ENCODE peak calls at places on chromosomes 3 and 15, in seven cellular contexts. One of them, this sample, is unnamed. For H3K4me1, the result is how much of the 10 kb centered on the place peaks cover.

GRCh38 chr3:4841783-4842440 is 137.3 kb upstream of the BHLHE40 start:
- DNase-seq in suprapubic skin: no peak
- DNase-seq in neural progenitor cell: no peak
- DNase-seq in CD8-positive, alpha-beta memory T cell: no peak
- DNase-seq in heart right ventricle: no peak
- DNase-seq in CD8-positive, alpha-beta T cell: no peak
- DNase-seq in uterus: no peak
- DNase-seq in this sample: no peak

GRCh38 chr3:136008732-136009456 is 43.4 kb downstream of the PPP2R3A start:
- DNase-seq in neural progenitor cell: no peak
- DNase-seq in CD8-positive, alpha-beta memory T cell: no peak
- DNase-seq in uterus: no peak
- DNase-seq in heart right ventricle: no peak
- DNase-seq in suprapubic skin: no peak
- DNase-seq in CD8-positive, alpha-beta T cell: no peak
- DNase-seq in this sample: no peak

GRCh38 chr3:57093489-57093888 is 33.0 kb downstream of the SPATA12 start:
- DNase-seq in heart right ventricle: no peak
- DNase-seq in CD8-positive, alpha-beta memory T cell: no peak
- DNase-seq in neural progenitor cell: no peak
- DNase-seq in suprapubic skin: no peak
- DNase-seq in CD8-positive, alpha-beta T cell: no peak
- DNase-seq in uterus: no peak
- DNase-seq in this sample: no peak

GRCh38 chr3:183265713-183266417 is 12.8 kb downstream of the B3GNT5 start:
- DNase-seq in uterus: no peak
- DNase-seq in heart right ventricle: no peak
- DNase-seq in suprapubic skin: no peak
- DNase-seq in neural progenitor cell: peak
- DNase-seq in CD8-positive, alpha-beta memory T cell: no peak
- DNase-seq in CD8-positive, alpha-beta T cell: no peak
- DNase-seq in this sample: no peak

GRCh38 chr3:57031622-57032541 is 28.6 kb upstream of the SPATA12 start:
- DNase-seq in uterus: no peak
- DNase-seq in heart right ventricle: no peak
- DNase-seq in suprapubic skin: no peak
- DNase-seq in neural progenitor cell: no peak
- DNase-seq in CD8-positive, alpha-beta memory T cell: no peak
- DNase-seq in CD8-positive, alpha-beta T cell: no peak
- DNase-seq in this sample: no peak

GRCh38 chr3:18111702-18112311 is 313.3 kb downstream of the SATB1 start:
- DNase-seq in suprapubic skin: no peak
- DNase-seq in neural progenitor cell: peak
- DNase-seq in uterus: no peak
- DNase-seq in heart right ventricle: no peak
- DNase-seq in CD8-positive, alpha-beta memory T cell: no peak
- DNase-seq in CD8-positive, alpha-beta T cell: no peak
- DNase-seq in this sample: no peak

GRCh38 chr3:172354931-172355499 is 93.2 kb downstream of the GHSR start:
- DNase-seq in CD8-positive, alpha-beta T cell: no peak
- DNase-seq in suprapubic skin: no peak
- DNase-seq in neural progenitor cell: no peak
- DNase-seq in uterus: no peak
- DNase-seq in CD8-positive, alpha-beta memory T cell: no peak
- DNase-seq in heart right ventricle: no peak
- DNase-seq in this sample: no peak

GRCh38 chr3:123392871-123393620 is 55.8 kb downstream of the ADCY5 start:
- DNase-seq in uterus: no peak
- DNase-seq in CD8-positive, alpha-beta T cell: no peak
- DNase-seq in suprapubic skin: no peak
- DNase-seq in CD8-positive, alpha-beta memory T cell: no peak
- DNase-seq in heart right ventricle: no peak
- DNase-seq in neural progenitor cell: no peak
- DNase-seq in this sample: no peak

GRCh38 chr15:66138096-66138783 is 115.3 kb downstream of the MEGF11 start:
- DNase-seq in uterus: peak
- DNase-seq in suprapubic skin: no peak
- DNase-seq in CD8-positive, alpha-beta T cell: no peak
- DNase-seq in neural progenitor cell: no peak
- DNase-seq in CD8-positive, alpha-beta memory T cell: no peak
- DNase-seq in heart right ventricle: peak
- DNase-seq in this sample: no peak

GRCh38 chr3:30294241-30294667 is 312.1 kb upstream of the TGFBR2 start:
- DNase-seq in uterus: no peak
- DNase-seq in heart right ventricle: no peak
- DNase-seq in suprapubic skin: no peak
- DNase-seq in CD8-positive, alpha-beta T cell: no peak
- DNase-seq in CD8-positive, alpha-beta memory T cell: no peak
- DNase-seq in neural progenitor cell: peak
- DNase-seq in this sample: peak

GRCh38 chr3:147397155-147397888 is 9.0 kb downstream of the ZIC4 start:
- DNase-seq in CD8-positive, alpha-beta memory T cell: no peak
- DNase-seq in heart right ventricle: no peak
- DNase-seq in CD8-positive, alpha-beta T cell: no peak
- DNase-seq in suprapubic skin: no peak
- DNase-seq in uterus: no peak
- DNase-seq in neural progenitor cell: peak
- DNase-seq in this sample: no peak

GRCh38 chr3:138513073-138513843 is 78.8 kb downstream of the ESYT3 start:
- DNase-seq in CD8-positive, alpha-beta memory T cell: no peak
- DNase-seq in heart right ventricle: no peak
- DNase-seq in neural progenitor cell: no peak
- DNase-seq in uterus: no peak
- DNase-seq in suprapubic skin: no peak
- DNase-seq in CD8-positive, alpha-beta T cell: no peak
- DNase-seq in this sample: no peak

GRCh38 chr3:158313344-158313927 is 203.5 kb downstream of the RSRC1 start:
- DNase-seq in heart right ventricle: no peak
- DNase-seq in CD8-positive, alpha-beta memory T cell: no peak
- DNase-seq in suprapubic skin: no peak
- DNase-seq in uterus: no peak
- DNase-seq in CD8-positive, alpha-beta T cell: no peak
- DNase-seq in neural progenitor cell: peak
- DNase-seq in this sample: no peak

GRCh38 chr15:40364259-40364658 is 6.2 kb downstream of the DISP2 start:
- DNase-seq in neural progenitor cell: no peak
- DNase-seq in CD8-positive, alpha-beta T cell: no peak
- DNase-seq in heart right ventricle: no peak
- DNase-seq in suprapubic skin: no peak
- DNase-seq in uterus: no peak
- DNase-seq in CD8-positive, alpha-beta memory T cell: no peak
- DNase-seq in this sample: no peak

GRCh38 chr15:59436774-59437472 is 1.1 kb upstream of the FAM81A start:
- DNase-seq in heart right ventricle: peak
- DNase-seq in CD8-positive, alpha-beta T cell: no peak
- DNase-seq in neural progenitor cell: peak
- DNase-seq in suprapubic skin: no peak
- DNase-seq in CD8-positive, alpha-beta memory T cell: no peak
- DNase-seq in uterus: no peak
- DNase-seq in this sample: no peak

GRCh38 chr3:141507392-141508066 is 20.7 kb downstream of the RASA2 start:
- DNase-seq in neural progenitor cell: no peak
- DNase-seq in CD8-positive, alpha-beta memory T cell: no peak
- DNase-seq in CD8-positive, alpha-beta T cell: no peak
- DNase-seq in suprapubic skin: no peak
- DNase-seq in uterus: no peak
- DNase-seq in heart right ventricle: no peak
- DNase-seq in this sample: no peak
- H3K4me1 ChIP-seq in neural progenitor cell: under half
- H3K4me1 ChIP-seq in CD8-positive, alpha-beta memory T cell: half or more
- H3K4me1 ChIP-seq in CD8-positive, alpha-beta T cell: half or more
- H3K4me1 ChIP-seq in suprapubic skin: under half
- H3K4me1 ChIP-seq in uterus: under half
- H3K4me1 ChIP-seq in heart right ventricle: under half
- H3K4me1 ChIP-seq in this sample: under half

GRCh38 chr15:88742161-88742560 is 61.1 kb upstream of the ACAN start:
- DNase-seq in suprapubic skin: no peak
- DNase-seq in heart right ventricle: no peak
- DNase-seq in CD8-positive, alpha-beta memory T cell: no peak
- DNase-seq in uterus: no peak
- DNase-seq in neural progenitor cell: no peak
- DNase-seq in CD8-positive, alpha-beta T cell: no peak
- DNase-seq in this sample: no peak
- H3K4me1 ChIP-seq in suprapubic skin: under half
- H3K4me1 ChIP-seq in heart right ventricle: under half
- H3K4me1 ChIP-seq in CD8-positive, alpha-beta memory T cell: under half
- H3K4me1 ChIP-seq in uterus: under half
- H3K4me1 ChIP-seq in neural progenitor cell: under half
- H3K4me1 ChIP-seq in CD8-positive, alpha-beta T cell: under half
- H3K4me1 ChIP-seq in this sample: under half

GRCh38 chr15:98714906-98715305 is 66.6 kb downstream of the IGF1R start:
- DNase-seq in CD8-positive, alpha-beta T cell: no peak
- DNase-seq in neural progenitor cell: no peak
- DNase-seq in suprapubic skin: no peak
- DNase-seq in heart right ventricle: peak
- DNase-seq in CD8-positive, alpha-beta memory T cell: no peak
- DNase-seq in uterus: no peak
- DNase-seq in this sample: no peak

GRCh38 chr15:98717942-98718341 is 69.6 kb downstream of the IGF1R start:
- DNase-seq in neural progenitor cell: no peak
- DNase-seq in CD8-positive, alpha-beta memory T cell: no peak
- DNase-seq in suprapubic skin: no peak
- DNase-seq in CD8-positive, alpha-beta T cell: no peak
- DNase-seq in uterus: no peak
- DNase-seq in heart right ventricle: no peak
- DNase-seq in this sample: no peak

GRCh38 chr15:98713585-98714001 is 65.3 kb downstream of the IGF1R start:
- DNase-seq in heart right ventricle: no peak
- DNase-seq in uterus: no peak
- DNase-seq in neural progenitor cell: no peak
- DNase-seq in CD8-positive, alpha-beta memory T cell: peak
- DNase-seq in suprapubic skin: no peak
- DNase-seq in CD8-positive, alpha-beta T cell: no peak
- DNase-seq in this sample: no peak

GRCh38 chr15:98715401-98715800 is 67.1 kb downstream of the IGF1R start:
- DNase-seq in heart right ventricle: no peak
- DNase-seq in uterus: no peak
- DNase-seq in neural progenitor cell: no peak
- DNase-seq in CD8-positive, alpha-beta memory T cell: no peak
- DNase-seq in CD8-positive, alpha-beta T cell: no peak
- DNase-seq in suprapubic skin: no peak
- DNase-seq in this sample: no peak

DNA sequence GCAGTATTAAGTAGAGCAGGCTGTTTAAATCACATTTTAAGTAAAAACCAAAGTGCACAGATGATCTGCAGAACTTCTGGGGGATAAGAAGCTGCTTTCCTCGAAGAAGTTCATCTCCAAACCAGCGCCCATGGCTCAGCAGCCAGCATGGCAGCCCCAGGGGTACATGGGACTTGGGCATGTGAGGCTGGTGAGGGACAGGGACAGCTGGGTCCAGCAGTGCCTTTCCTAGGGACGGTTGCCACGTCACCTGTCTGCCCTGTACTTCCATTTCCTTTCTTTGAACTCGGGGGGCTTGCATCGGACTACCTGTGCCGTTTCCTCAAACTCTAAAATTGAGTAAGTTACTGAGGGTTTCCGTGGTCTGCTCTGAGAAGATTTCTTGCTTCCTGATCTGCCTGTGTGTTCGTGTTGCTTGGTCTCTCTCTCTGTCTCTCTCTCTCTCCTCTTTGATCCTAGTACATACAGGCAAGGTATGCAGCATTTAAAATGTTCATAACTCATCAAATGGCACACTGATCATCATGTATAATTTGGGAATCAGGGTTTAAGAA is 67.6 kb downstream of the IGF1R start:
- DNase-seq in suprapubic skin: no peak
- DNase-seq in neural progenitor cell: no peak
- DNase-seq in heart right ventricle: no peak
- DNase-seq in uterus: no peak
- DNase-seq in CD8-positive, alpha-beta memory T cell: peak
- DNase-seq in CD8-positive, alpha-beta T cell: no peak
- DNase-seq in this sample: peak
- H3K4me1 ChIP-seq in suprapubic skin: half or more
- H3K4me1 ChIP-seq in neural progenitor cell: under half
- H3K4me1 ChIP-seq in heart right ventricle: under half
- H3K4me1 ChIP-seq in uterus: under half
- H3K4me1 ChIP-seq in CD8-positive, alpha-beta memory T cell: under half
- H3K4me1 ChIP-seq in CD8-positive, alpha-beta T cell: half or more
- H3K4me1 ChIP-seq in this sample: half or more

GRCh38 chr15:71133734-71134464 is 18.6 kb downstream of the THSD4 start:
- DNase-seq in uterus: no peak
- DNase-seq in heart right ventricle: peak
- DNase-seq in CD8-positive, alpha-beta memory T cell: no peak
- DNase-seq in suprapubic skin: no peak
- DNase-seq in neural progenitor cell: no peak
- DNase-seq in CD8-positive, alpha-beta T cell: no peak
- DNase-seq in this sample: peak
- H3K4me1 ChIP-seq in uterus: under half
- H3K4me1 ChIP-seq in heart right ventricle: under half
- H3K4me1 ChIP-seq in CD8-positive, alpha-beta memory T cell: under half
- H3K4me1 ChIP-seq in suprapubic skin: under half
- H3K4me1 ChIP-seq in neural progenitor cell: under half
- H3K4me1 ChIP-seq in CD8-positive, alpha-beta T cell: under half
- H3K4me1 ChIP-seq in this sample: under half

DNA sequence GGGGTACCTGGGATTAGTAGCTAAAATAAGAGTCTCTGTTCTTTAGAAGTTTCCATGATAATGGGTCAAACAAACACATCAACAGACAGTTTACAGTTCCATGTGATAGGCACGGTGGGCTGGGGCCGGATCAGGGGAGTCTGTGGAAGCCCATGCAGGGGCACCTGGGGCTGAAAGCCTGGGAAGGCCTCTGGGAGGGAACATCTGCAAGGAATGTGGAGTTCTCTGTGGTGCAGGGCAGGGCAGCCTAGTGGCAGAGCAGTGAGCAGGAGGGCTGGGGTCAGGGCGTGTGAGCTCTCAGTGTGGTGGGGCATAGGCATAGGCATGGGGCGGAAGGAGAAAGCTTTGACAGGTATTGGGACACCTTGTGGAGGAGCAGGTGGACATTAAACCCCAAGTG is 207.7 kb upstream of the TRIM42 start:
- DNase-seq in uterus: no peak
- DNase-seq in suprapubic skin: no peak
- DNase-seq in neural progenitor cell: no peak
- DNase-seq in CD8-positive, alpha-beta T cell: no peak
- DNase-seq in heart right ventricle: no peak
- DNase-seq in CD8-positive, alpha-beta memory T cell: no peak
- DNase-seq in this sample: no peak
- H3K4me1 ChIP-seq in uterus: under half
- H3K4me1 ChIP-seq in suprapubic skin: under half
- H3K4me1 ChIP-seq in neural progenitor cell: under half
- H3K4me1 ChIP-seq in CD8-positive, alpha-beta T cell: under half
- H3K4me1 ChIP-seq in heart right ventricle: under half
- H3K4me1 ChIP-seq in CD8-positive, alpha-beta memory T cell: under half
- H3K4me1 ChIP-seq in this sample: under half

This sample was measured in psoas muscle.